ENCODE peak calls at places on chromosomes 2 and 18, in six cellular contexts. One of them, this sample, is unnamed. For H3K9me3, the result is how much of the 10 kb centered on the place peaks cover.

GRCh38 chr2:203790134-203790533 is 77.4 kb upstream of the CTLA4 start:
- DNase-seq in mucosa of descending colon: no peak
- DNase-seq in SK-N-SH: no peak
- DNase-seq in kidney: no peak
- DNase-seq in aorta: no peak
- DNase-seq in HCT116: no peak
- DNase-seq in this sample: no peak

GRCh38 chr2:68855550-68855949 is 15.6 kb downstream of the BMP10 start:
- DNase-seq in aorta: no peak
- DNase-seq in kidney: no peak
- DNase-seq in SK-N-SH: no peak
- DNase-seq in mucosa of descending colon: no peak
- DNase-seq in HCT116: no peak
- DNase-seq in this sample: no peak

GRCh38 chr2:60553496-60553991 is at the start of gene BCL11A:
- DNase-seq in aorta: peak
- DNase-seq in mucosa of descending colon: peak
- DNase-seq in SK-N-SH: peak
- DNase-seq in kidney: peak
- DNase-seq in HCT116: peak
- DNase-seq in this sample: peak

GRCh38 chr2:124437811-124438210 is 412.7 kb downstream of the CNTNAP5 start:
- DNase-seq in kidney: no peak
- DNase-seq in aorta: no peak
- DNase-seq in HCT116: no peak
- DNase-seq in SK-N-SH: no peak
- DNase-seq in mucosa of descending colon: no peak
- DNase-seq in this sample: no peak

GRCh38 chr2:149077861-149078260 is 39.4 kb downstream of the LYPD6B start:
- DNase-seq in aorta: no peak
- DNase-seq in SK-N-SH: no peak
- DNase-seq in HCT116: no peak
- DNase-seq in mucosa of descending colon: no peak
- DNase-seq in kidney: no peak
- DNase-seq in this sample: no peak

GRCh38 chr2:25371253-25372241 is 29.8 kb upstream of the DNMT3A start:
- DNase-seq in aorta: no peak
- DNase-seq in SK-N-SH: no peak
- DNase-seq in kidney: peak
- DNase-seq in HCT116: no peak
- DNase-seq in mucosa of descending colon: no peak
- DNase-seq in this sample: no peak

GRCh38 chr18:58225101-58225500 is 181.1 kb downstream of the NEDD4L start:
- DNase-seq in mucosa of descending colon: no peak
- DNase-seq in kidney: no peak
- DNase-seq in SK-N-SH: no peak
- DNase-seq in HCT116: no peak
- DNase-seq in aorta: no peak
- DNase-seq in this sample: no peak

GRCh38 chr2:177030391-177031000 is 182.1 kb upstream of the HNRNPA3 start:
- DNase-seq in kidney: no peak
- DNase-seq in aorta: no peak
- DNase-seq in HCT116: no peak
- DNase-seq in mucosa of descending colon: no peak
- DNase-seq in SK-N-SH: peak
- DNase-seq in this sample: no peak

GRCh38 chr2:207939342-207940108 is 85.8 kb downstream of the PLEKHM3 start:
- DNase-seq in SK-N-SH: no peak
- DNase-seq in kidney: no peak
- DNase-seq in aorta: no peak
- DNase-seq in HCT116: no peak
- DNase-seq in mucosa of descending colon: peak
- DNase-seq in this sample: no peak

GRCh38 chr2:81299841-81300240 is 995.3 kb upstream of the LRRTM1 start:
- DNase-seq in SK-N-SH: no peak
- DNase-seq in HCT116: no peak
- DNase-seq in mucosa of descending colon: no peak
- DNase-seq in kidney: no peak
- DNase-seq in aorta: no peak
- DNase-seq in this sample: no peak
- H3K9me3 ChIP-seq in SK-N-SH: under half
- H3K9me3 ChIP-seq in HCT116: under half
- H3K9me3 ChIP-seq in mucosa of descending colon: under half
- H3K9me3 ChIP-seq in kidney: under half
- H3K9me3 ChIP-seq in aorta: under half
- H3K9me3 ChIP-seq in this sample: under half

DNA sequence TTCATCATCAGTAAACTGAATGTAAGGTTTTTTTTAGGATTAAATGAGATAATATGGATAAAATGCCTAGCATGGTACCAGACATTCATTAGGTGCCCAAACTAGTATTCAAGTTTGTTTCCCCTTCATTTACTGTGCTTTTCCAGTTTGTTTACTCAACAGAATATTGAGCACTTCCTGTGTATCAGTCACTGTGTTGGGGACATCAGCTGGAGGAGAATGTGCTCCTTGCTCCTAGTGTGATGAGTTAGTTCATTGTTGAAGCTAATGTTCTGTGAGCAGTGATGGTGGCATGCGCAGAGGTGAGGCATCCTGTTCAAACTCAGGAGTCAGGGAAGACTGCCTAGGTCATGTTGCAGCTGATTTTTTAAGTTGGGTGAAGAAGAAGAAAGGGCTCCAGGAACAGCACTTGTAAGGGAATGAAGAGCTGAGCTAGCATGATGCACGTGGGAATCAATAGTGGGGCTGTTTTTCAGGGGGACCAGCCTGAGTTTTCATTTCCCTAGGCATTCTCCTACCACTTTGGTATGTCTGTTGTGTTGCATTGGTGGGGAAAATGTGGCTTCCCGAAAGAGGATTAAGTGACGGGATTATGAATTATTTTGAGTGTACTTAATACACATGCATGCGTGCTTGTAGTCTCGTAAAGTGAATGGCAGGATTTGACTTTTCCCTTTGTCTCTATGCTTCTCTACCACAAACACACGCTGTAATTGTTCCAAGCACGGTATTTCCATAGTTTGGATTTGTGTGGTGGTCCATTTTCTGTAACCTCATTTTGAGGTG is 23.7 kb downstream of the TTLL4 start:
- DNase-seq in SK-N-SH: no peak
- DNase-seq in kidney: no peak
- DNase-seq in HCT116: no peak
- DNase-seq in aorta: no peak
- DNase-seq in mucosa of descending colon: no peak
- DNase-seq in this sample: no peak
- H3K9me3 ChIP-seq in SK-N-SH: under half
- H3K9me3 ChIP-seq in kidney: under half
- H3K9me3 ChIP-seq in HCT116: under half
- H3K9me3 ChIP-seq in aorta: under half
- H3K9me3 ChIP-seq in mucosa of descending colon: under half
- H3K9me3 ChIP-seq in this sample: under half

GRCh38 chr2:238475571-238475970 is 48.8 kb downstream of the ASB1 start:
- DNase-seq in SK-N-SH: no peak
- DNase-seq in HCT116: no peak
- DNase-seq in aorta: no peak
- DNase-seq in kidney: no peak
- DNase-seq in mucosa of descending colon: no peak
- DNase-seq in this sample: no peak
- H3K9me3 ChIP-seq in SK-N-SH: under half
- H3K9me3 ChIP-seq in HCT116: under half
- H3K9me3 ChIP-seq in aorta: under half
- H3K9me3 ChIP-seq in kidney: under half
- H3K9me3 ChIP-seq in mucosa of descending colon: under half
- H3K9me3 ChIP-seq in this sample: under half

GRCh38 chr18:13703899-13704298 is 22.5 kb downstream of the FAM210A start:
- DNase-seq in kidney: no peak
- DNase-seq in SK-N-SH: no peak
- DNase-seq in mucosa of descending colon: no peak
- DNase-seq in aorta: no peak
- DNase-seq in HCT116: peak
- DNase-seq in this sample: no peak

GRCh38 chr18:13696961-13697360 is 29.4 kb downstream of the FAM210A start:
- DNase-seq in aorta: no peak
- DNase-seq in kidney: no peak
- DNase-seq in HCT116: no peak
- DNase-seq in mucosa of descending colon: no peak
- DNase-seq in SK-N-SH: no peak
- DNase-seq in this sample: no peak

DNA sequence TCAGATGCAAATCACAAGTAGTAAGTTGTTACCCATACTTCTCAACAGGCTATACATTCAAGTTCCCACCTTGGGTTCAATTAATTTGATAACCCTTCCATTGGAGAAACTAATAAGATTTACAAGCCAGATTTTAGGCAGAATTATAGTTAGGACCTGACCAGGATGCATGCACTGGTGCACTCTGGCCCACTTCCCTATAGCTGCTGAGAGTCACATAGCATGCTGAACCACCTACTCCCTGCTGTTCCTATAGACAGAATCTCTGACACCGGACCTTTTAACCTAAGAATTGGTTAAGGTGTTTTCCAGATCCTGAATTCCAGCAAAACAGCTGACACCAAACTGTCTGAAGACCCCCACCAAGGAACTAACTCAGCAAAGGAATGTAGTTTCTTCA is 26.2 kb downstream of the FAM210A start:
- DNase-seq in HCT116: no peak
- DNase-seq in SK-N-SH: no peak
- DNase-seq in kidney: no peak
- DNase-seq in mucosa of descending colon: no peak
- DNase-seq in aorta: no peak
- DNase-seq in this sample: no peak
- H3K9me3 ChIP-seq in HCT116: under half
- H3K9me3 ChIP-seq in SK-N-SH: under half
- H3K9me3 ChIP-seq in kidney: under half
- H3K9me3 ChIP-seq in mucosa of descending colon: under half
- H3K9me3 ChIP-seq in aorta: under half
- H3K9me3 ChIP-seq in this sample: under half

DNA sequence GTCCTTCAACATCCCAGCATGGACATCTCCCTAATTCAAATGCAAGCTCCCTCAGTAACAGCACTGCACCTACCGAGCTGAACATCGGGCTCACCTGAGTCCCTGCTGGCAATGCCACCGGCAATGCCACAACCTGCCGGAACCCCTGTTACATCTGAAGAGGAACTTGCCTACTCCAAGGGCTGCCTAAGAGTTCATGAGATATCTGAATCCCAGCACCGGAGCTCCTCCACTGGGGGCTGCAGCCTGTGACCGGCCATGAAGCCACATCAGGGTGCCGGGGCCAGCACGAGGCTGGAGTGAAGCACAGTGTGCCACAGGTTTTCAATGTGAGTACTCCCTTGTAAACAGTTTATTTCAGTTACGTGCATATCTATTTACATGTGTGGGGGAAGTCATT is 152.9 kb downstream of the EIPR1 start:
- DNase-seq in aorta: no peak
- DNase-seq in SK-N-SH: no peak
- DNase-seq in kidney: no peak
- DNase-seq in mucosa of descending colon: no peak
- DNase-seq in HCT116: no peak
- DNase-seq in this sample: no peak
- H3K9me3 ChIP-seq in aorta: under half
- H3K9me3 ChIP-seq in SK-N-SH: under half
- H3K9me3 ChIP-seq in kidney: under half
- H3K9me3 ChIP-seq in mucosa of descending colon: under half
- H3K9me3 ChIP-seq in HCT116: under half
- H3K9me3 ChIP-seq in this sample: under half

DNA sequence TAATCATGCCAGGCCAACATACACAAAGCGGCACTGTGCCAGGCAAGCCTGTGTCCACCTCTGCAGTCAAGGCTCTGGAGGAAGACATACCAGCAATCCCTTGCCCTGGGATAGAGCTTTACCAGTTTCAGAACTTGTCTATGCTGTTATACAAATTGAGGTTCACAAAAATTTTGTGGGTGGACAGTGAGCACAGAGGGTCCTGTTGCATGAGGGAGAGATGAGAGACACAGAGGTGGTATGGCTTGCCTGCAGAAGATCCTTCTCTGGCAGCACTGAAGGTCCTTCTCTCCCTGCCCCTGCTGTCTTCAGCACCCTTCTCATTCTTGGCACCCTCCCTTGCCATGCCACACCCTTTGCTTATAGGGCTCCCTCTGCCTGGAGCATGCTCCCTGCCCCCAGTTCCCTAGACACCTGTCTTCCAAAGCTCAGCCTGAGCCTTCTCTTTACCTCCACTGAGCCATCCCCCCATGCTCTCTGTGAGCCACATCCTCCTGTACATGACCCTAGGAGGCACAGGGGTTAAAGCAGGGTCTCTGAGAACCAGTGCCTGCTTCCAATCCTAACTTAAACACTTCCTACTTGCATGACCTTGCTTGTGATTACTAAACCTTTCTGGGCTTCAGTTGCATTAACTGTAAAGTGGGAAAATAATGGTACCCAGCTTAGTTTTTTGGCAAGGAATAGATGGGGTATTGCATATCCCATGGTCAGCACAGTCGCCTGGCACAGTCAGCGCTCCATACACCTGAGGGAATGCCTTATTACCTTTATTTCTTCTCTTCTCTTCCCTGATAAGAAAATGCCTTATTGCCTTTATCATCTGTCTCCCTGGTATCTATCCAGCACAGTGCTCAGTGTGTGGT is 857 bp downstream of the FABP1 start:
- DNase-seq in kidney: no peak
- DNase-seq in aorta: no peak
- DNase-seq in mucosa of descending colon: peak
- DNase-seq in SK-N-SH: no peak
- DNase-seq in HCT116: no peak
- DNase-seq in this sample: no peak
- H3K9me3 ChIP-seq in kidney: under half
- H3K9me3 ChIP-seq in aorta: under half
- H3K9me3 ChIP-seq in mucosa of descending colon: under half
- H3K9me3 ChIP-seq in SK-N-SH: under half
- H3K9me3 ChIP-seq in HCT116: under half
- H3K9me3 ChIP-seq in this sample: under half

DNA sequence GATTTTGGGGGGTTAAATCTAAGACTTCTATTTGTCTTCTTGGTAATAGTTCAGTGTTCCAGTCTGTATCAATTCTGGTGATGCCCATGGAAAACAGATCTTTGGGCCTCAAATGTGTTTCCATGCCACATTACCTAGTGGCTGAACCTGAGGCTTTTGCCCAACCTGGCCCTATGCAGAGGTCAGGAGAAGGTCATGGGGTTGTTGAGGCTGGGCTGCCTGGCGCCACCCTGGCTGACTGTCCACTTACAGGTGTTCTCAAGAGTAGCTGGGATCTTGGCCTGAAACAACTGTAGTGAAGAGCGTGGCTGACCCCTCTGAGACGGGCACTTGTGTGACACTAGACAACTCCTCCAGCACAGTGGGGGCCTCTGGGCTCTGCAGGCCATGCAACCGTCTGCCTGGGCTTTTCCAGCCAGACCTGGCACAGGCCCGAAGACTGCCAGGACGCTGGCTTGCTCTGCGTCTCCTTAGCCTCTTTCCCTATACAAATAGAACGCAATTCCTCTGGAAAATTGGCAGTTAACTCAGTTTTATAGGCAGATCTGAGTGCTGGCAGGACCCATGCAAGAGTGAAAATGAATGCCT is 127.8 kb downstream of the TRIM43 start:
- DNase-seq in SK-N-SH: no peak
- DNase-seq in mucosa of descending colon: no peak
- DNase-seq in kidney: no peak
- DNase-seq in HCT116: no peak
- DNase-seq in aorta: no peak
- DNase-seq in this sample: no peak
- H3K9me3 ChIP-seq in SK-N-SH: under half
- H3K9me3 ChIP-seq in mucosa of descending colon: under half
- H3K9me3 ChIP-seq in kidney: under half
- H3K9me3 ChIP-seq in HCT116: under half
- H3K9me3 ChIP-seq in aorta: under half
- H3K9me3 ChIP-seq in this sample: under half